ENCODE peak calls at places on chromosomes 6 and 20, in five cellular contexts. K, S, U, R and O are unnamed samples.
A peak's percentile ranks its signal among the peaks of the same experiment; 100 is the strongest.

GRCh38 chr6:30782425-30783014 is 38.2 kb upstream of the IER3 start:
- DNase-seq in U (no peak), R (peak; percentile 84), K (no peak), S (no peak), O (no peak)

GRCh38 chr20:53387983-53388675 is 205.5 kb downstream of the ZNF217 start:
- DNase-seq in K (no peak), R (no peak), U (no peak), S (no peak), O (no peak)

GRCh38 chr20:17023811-17024210 is 203.0 kb upstream of the PCSK2 start:
- DNase-seq in S (no peak), K (no peak), U (no peak), R (no peak), O (no peak)

GRCh38 chr6:130934848-130935585 is 107.8 kb downstream of the SMLR1 start:
- DNase-seq in K (no peak), U (no peak), R (no peak), S (no peak), O (no peak)

GRCh38 chr6:15266423-15266996 is 20.6 kb downstream of the JARID2 start:
- DNase-seq in R (no peak), U (no peak), S (no peak), K (no peak), O (no peak)

GRCh38 chr6:24659547-24659946 is 7.2 kb downstream of the TDP2 start:
- DNase-seq in S (no peak), U (no peak), K (no peak), R (no peak), O (no peak)

GRCh38 chr20:40262219-40262618 is 426.8 kb downstream of the MAFB start:
- DNase-seq in K (no peak), S (no peak), U (no peak), R (no peak), O (no peak)

GRCh38 chr6:152948150-152948768 is 34.6 kb downstream of the FBXO5 start:
- DNase-seq in R (peak; percentile 53), U (no peak), K (no peak), S (peak; percentile 22), O (no peak)

GRCh38 chr6:84514089-84514971 is 250.1 kb downstream of the TBX18 start:
- DNase-seq in S (no peak), K (no peak), R (no peak), U (no peak), O (no peak)

GRCh38 chr6:24760210-24760609 is 14.5 kb upstream of the GMNN start:
- DNase-seq in K (no peak), R (no peak), U (no peak), S (no peak), O (no peak)

GRCh38 chr6:104638841-104639290 is 220.9 kb downstream of the HACE1 start:
- DNase-seq in R (no peak), U (no peak), S (no peak), K (no peak), O (no peak)

GRCh38 chr6:129312865-129313264 is 397.1 kb downstream of the ARHGAP18 start:
- DNase-seq in R (peak; percentile 19), K (no peak), S (peak; percentile 14), U (no peak), O (no peak)

GRCh38 chr6:113048741-113049140 is 701.6 kb downstream of the RFPL4B start:
- DNase-seq in U (no peak), K (no peak), R (no peak), S (no peak), O (no peak)

GRCh38 chr6:126672654-126673053 is 332.7 kb downstream of the CENPW start:
- DNase-seq in S (no peak), U (no peak), R (no peak), K (no peak), O (no peak)

GRCh38 chr6:128124713-128125112 is 223.9 kb upstream of the THEMIS start:
- DNase-seq in K (no peak), S (no peak), R (peak; percentile 19), U (no peak), O (no peak)

GRCh38 chr6:42352856-42353564 is 98.7 kb downstream of the TRERF1 start:
- DNase-seq in R (no peak), K (no peak), S (no peak), U (no peak), O (no peak)

GRCh38 chr6:37850243-37850642 is 30.7 kb downstream of the ZFAND3 start:
- DNase-seq in S (no peak), U (no peak), K (no peak), R (no peak), O (no peak)

GRCh38 chr6:55918639-55919038 is 43.2 kb upstream of the BMP5 start:
- DNase-seq in R (no peak), U (no peak), S (no peak), K (no peak), O (no peak)

GRCh38 chr20:36252511-36252910 is 16.2 kb downstream of the AAR2 start:
- DNase-seq in U (no peak), K (no peak), S (no peak), R (no peak), O (no peak)

GRCh38 chr20:33667245-33668086 is 723 bp downstream of the ACTL10 start:
- DNase-seq in R (no peak), S (peak; percentile 58), K (no peak), U (peak; percentile 44), O (peak; percentile 79)

GRCh38 chr6:32175711-32176475 is at the start of gene AGPAT1:
- DNase-seq in S (peak; percentile 96), U (peak; percentile 92), R (peak; percentile 96), K (peak; percentile 95), O (peak; percentile 91)

GRCh38 chr20:19662638-19662995 is 95.4 kb upstream of the RIN2 start:
- DNase-seq in S (no peak), R (no peak), U (no peak), K (no peak), O (no peak)

GRCh38 chr6:113626470-113626869 is 230.7 kb upstream of the MARCKS start:
- DNase-seq in K (no peak), R (no peak), U (no peak), S (no peak), O (no peak)

GRCh38 chr20:63980317-63980805 is 571 bp upstream of the PRPF6 start:
- DNase-seq in S (no peak), R (no peak), U (no peak), K (no peak), O (no peak)